ENCODE peak calls at places on chromosomes 3 and 15, in four cellular contexts. One of them, this sample, is unnamed.
A peak's percentile ranks its signal among the peaks of the same experiment; 100 is the strongest.

GRCh38 chr15:71256934-71257333 is 141.7 kb downstream of the THSD4 start:
- DNase-seq in left ventricle myocardium inferior: no peak
- DNase-seq in adrenal gland: no peak
- DNase-seq in heart right ventricle: no peak
- DNase-seq in this sample: no peak

GRCh38 chr15:96336643-96337353 is 6.3 kb downstream of the NR2F2 start:
- DNase-seq in heart right ventricle: no peak
- DNase-seq in adrenal gland: peak; percentile 26
- DNase-seq in left ventricle myocardium inferior: no peak
- DNase-seq in this sample: peak; percentile 56

GRCh38 chr3:52455283-52456168 is at the start of gene NISCH:
- DNase-seq in adrenal gland: peak; percentile 90
- DNase-seq in left ventricle myocardium inferior: peak; percentile 93
- DNase-seq in heart right ventricle: peak; percentile 92
- DNase-seq in this sample: peak; percentile 83

GRCh38 chr15:56537881-56538280 is 72.9 kb upstream of the MNS1 start:
- DNase-seq in adrenal gland: no peak
- DNase-seq in left ventricle myocardium inferior: no peak
- DNase-seq in heart right ventricle: no peak
- DNase-seq in this sample: no peak

GRCh38 chr3:100170492-100170891 is 56.2 kb upstream of the FILIP1L start:
- DNase-seq in adrenal gland: no peak
- DNase-seq in heart right ventricle: no peak
- DNase-seq in left ventricle myocardium inferior: no peak
- DNase-seq in this sample: no peak

GRCh38 chr15:59140422-59141226 is 35.7 kb downstream of the CCNB2 start:
- DNase-seq in left ventricle myocardium inferior: no peak
- DNase-seq in adrenal gland: no peak
- DNase-seq in heart right ventricle: no peak
- DNase-seq in this sample: no peak

GRCh38 chr15:58070801-58071418 is 5.4 kb upstream of the ALDH1A2 start:
- DNase-seq in left ventricle myocardium inferior: peak; percentile 52
- DNase-seq in heart right ventricle: peak; percentile 53
- DNase-seq in adrenal gland: peak; percentile 67
- DNase-seq in this sample: peak; percentile 77

GRCh38 chr3:42263354-42264346 is 2.3 kb downstream of the CCK start:
- DNase-seq in heart right ventricle: no peak
- DNase-seq in adrenal gland: no peak
- DNase-seq in left ventricle myocardium inferior: no peak
- DNase-seq in this sample: no peak

GRCh38 chr3:77041156-77041696 is 1.3 kb downstream of the ROBO2 start:
- DNase-seq in heart right ventricle: no peak
- DNase-seq in left ventricle myocardium inferior: no peak
- DNase-seq in adrenal gland: no peak
- DNase-seq in this sample: no peak

GRCh38 chr3:170745211-170745718 is 124.7 kb downstream of the RPL22L1 start:
- DNase-seq in adrenal gland: no peak
- DNase-seq in heart right ventricle: no peak
- DNase-seq in left ventricle myocardium inferior: no peak
- DNase-seq in this sample: no peak

GRCh38 chr3:147007736-147008245 is 398.6 kb downstream of the ZIC4 start:
- DNase-seq in left ventricle myocardium inferior: no peak
- DNase-seq in adrenal gland: no peak
- DNase-seq in heart right ventricle: no peak
- DNase-seq in this sample: no peak

GRCh38 chr3:154728285-154728684 is 298.3 kb upstream of the GPR149 start:
- DNase-seq in heart right ventricle: no peak
- DNase-seq in adrenal gland: no peak
- DNase-seq in left ventricle myocardium inferior: no peak
- DNase-seq in this sample: no peak

GRCh38 chr3:178483704-178484103 is 52.5 kb upstream of the KCNMB2 start:
- DNase-seq in heart right ventricle: no peak
- DNase-seq in adrenal gland: no peak
- DNase-seq in left ventricle myocardium inferior: no peak
- DNase-seq in this sample: no peak
- TF ChIP-seq CTCF in heart right ventricle: no peak
- TF ChIP-seq CTCF in adrenal gland: no peak
- TF ChIP-seq CTCF in left ventricle myocardium inferior: no peak
- TF ChIP-seq CTCF in this sample: no peak

GRCh38 chr3:157176108-157176507 is 16.2 kb upstream of the CCNL1 start:
- DNase-seq in adrenal gland: no peak
- DNase-seq in left ventricle myocardium inferior: no peak
- DNase-seq in heart right ventricle: no peak
- DNase-seq in this sample: no peak
- H3K27ac ChIP-seq in adrenal gland: peak overlapping the region; percentile 99
- H3K27ac ChIP-seq in left ventricle myocardium inferior: peak overlapping the region; percentile 100
- H3K27ac ChIP-seq in heart right ventricle: peak overlapping the region; percentile 96
- H3K27ac ChIP-seq in this sample: peak overlapping the region; percentile 98

GRCh38 chr15:47903369-47903768 is 186.1 kb downstream of the SEMA6D start:
- DNase-seq in left ventricle myocardium inferior: no peak
- DNase-seq in heart right ventricle: no peak
- DNase-seq in adrenal gland: no peak
- DNase-seq in this sample: no peak
- H3K9me3 ChIP-seq in left ventricle myocardium inferior: peaks cover 32% of the 10 kb centered on the region
- H3K9me3 ChIP-seq in heart right ventricle: no peaks in the 10 kb centered on the region
- H3K9me3 ChIP-seq in adrenal gland: no peaks in the 10 kb centered on the region
- H3K9me3 ChIP-seq in this sample: no peaks in the 10 kb centered on the region

DNA sequence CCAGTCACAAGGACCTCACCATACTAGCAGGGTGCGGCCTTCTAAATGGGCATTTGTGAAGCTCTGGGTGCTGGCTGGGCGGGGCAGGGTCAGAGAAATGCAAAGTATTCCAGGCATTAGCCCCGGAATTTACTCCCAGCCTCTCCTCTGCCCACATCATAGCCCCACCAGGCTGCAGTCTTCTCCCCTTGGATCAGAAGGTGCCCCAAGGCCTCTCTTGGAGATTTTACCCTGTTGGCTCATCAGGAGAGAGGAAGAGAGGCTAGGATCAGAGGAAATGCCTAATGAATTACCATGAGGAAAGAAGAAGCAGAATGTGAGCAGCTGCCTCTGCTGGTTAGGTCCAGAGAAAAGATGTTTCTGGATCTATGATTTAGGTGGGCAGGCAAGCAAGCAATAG is 65.7 kb downstream of the BDH1 start:
- DNase-seq in adrenal gland: no peak
- DNase-seq in heart right ventricle: no peak
- DNase-seq in left ventricle myocardium inferior: no peak
- DNase-seq in this sample: no peak
- TF ChIP-seq CTCF in adrenal gland: no peak
- TF ChIP-seq CTCF in heart right ventricle: no peak
- TF ChIP-seq CTCF in left ventricle myocardium inferior: no peak
- TF ChIP-seq CTCF in this sample: no peak

DNA sequence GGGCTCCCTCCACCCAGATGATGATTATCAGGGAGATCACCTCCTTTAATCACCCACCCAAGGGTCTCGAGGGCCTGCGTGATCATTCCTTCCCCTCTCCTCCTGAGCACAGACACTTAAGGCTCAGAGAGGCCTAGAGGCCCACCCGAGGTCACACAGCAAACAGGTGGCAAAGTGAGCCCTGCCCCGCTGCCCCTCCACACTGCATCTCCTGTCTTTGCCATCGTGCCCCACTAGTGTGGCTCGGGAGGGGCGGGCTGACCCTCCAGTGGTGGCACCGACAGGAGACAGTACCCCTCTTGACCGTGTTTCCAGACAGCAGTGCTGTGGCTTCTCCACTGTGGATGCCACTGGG is 4.9 kb upstream of the PLXND1 start:
- DNase-seq in heart right ventricle: no peak
- DNase-seq in left ventricle myocardium inferior: peak; percentile 12
- DNase-seq in adrenal gland: no peak
- DNase-seq in this sample: no peak
- H3K27ac ChIP-seq in heart right ventricle: peak overlapping the region; percentile 98
- H3K27ac ChIP-seq in left ventricle myocardium inferior: peak overlapping the region; percentile 97
- H3K27ac ChIP-seq in adrenal gland: no peak overlapping the region
- H3K27ac ChIP-seq in this sample: peak overlapping the region; percentile 68

DNA sequence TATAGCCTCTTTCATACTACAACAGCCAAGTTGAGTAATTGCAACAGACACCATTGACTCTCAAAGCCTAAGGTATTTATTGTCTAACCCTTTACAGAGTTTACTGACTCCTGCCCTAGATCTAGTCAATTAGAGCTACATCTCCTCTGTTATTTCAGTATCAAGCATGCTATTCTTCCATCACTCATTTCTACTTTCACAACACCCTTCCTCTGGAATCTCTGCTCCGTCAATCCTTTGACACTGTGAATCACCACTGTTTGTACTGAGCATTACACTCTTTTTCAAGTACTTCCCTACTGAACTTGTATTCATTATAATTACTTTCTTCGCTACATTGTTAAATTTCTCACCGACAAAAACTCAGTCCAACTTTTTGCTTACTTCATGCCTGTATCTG is 121.8 kb downstream of the ZNF609 start:
- DNase-seq in heart right ventricle: no peak
- DNase-seq in left ventricle myocardium inferior: no peak
- DNase-seq in adrenal gland: no peak
- DNase-seq in this sample: no peak
- H3K9me3 ChIP-seq in heart right ventricle: no peaks in the 10 kb centered on the region
- H3K9me3 ChIP-seq in left ventricle myocardium inferior: peaks cover 25% of the 10 kb centered on the region
- H3K9me3 ChIP-seq in adrenal gland: no peaks in the 10 kb centered on the region
- H3K9me3 ChIP-seq in this sample: peaks cover 17% of the 10 kb centered on the region

GRCh38 chr3:88573472-88573871 is 423.7 kb downstream of the C3orf38 start:
- DNase-seq in heart right ventricle: no peak
- DNase-seq in adrenal gland: no peak
- DNase-seq in left ventricle myocardium inferior: no peak
- DNase-seq in this sample: no peak
- TF ChIP-seq CTCF in heart right ventricle: no peak
- TF ChIP-seq CTCF in adrenal gland: no peak
- TF ChIP-seq CTCF in left ventricle myocardium inferior: no peak
- TF ChIP-seq CTCF in this sample: no peak